ENCODE peak calls at places on chromosomes 12 and 14, in six cellular contexts. Y is heart right ventricle; U is mammary epithelial cell; N is H9; H is CD8-positive, alpha-beta T cell; J is fibroblast of lung. T is an unnamed sample.

GRCh38 chr12:131116437-131117117 is 162.9 kb downstream of the ADGRD1 start:
- DNase-seq in Y (no peak), U (no peak), N (peak; percentile 73), H (no peak), J (no peak), T (no peak)

GRCh38 chr14:66070542-66071319 is 415.4 kb upstream of the CCDC196 start:
- DNase-seq in Y (peak; percentile 30), U (peak; percentile 31), N (peak; percentile 83), H (peak; percentile 80), J (no peak), T (peak; percentile 15)

GRCh38 chr12:89225808-89226368 is 126.4 kb downstream of the DUSP6 start:
- DNase-seq in Y (no peak), U (peak; percentile 99), N (peak; percentile 65), H (no peak), J (peak; percentile 87), T (no peak)

GRCh38 chr12:15253990-15254389 is 32.8 kb upstream of the RERG start:
- DNase-seq in Y (no peak), U (no peak), N (no peak), H (no peak), J (no peak), T (no peak)

GRCh38 chr12:74415633-74416032 is 122.0 kb upstream of the ATXN7L3B start:
- DNase-seq in Y (no peak), U (peak; percentile 15), N (no peak), H (no peak), J (peak; percentile 14), T (peak; percentile 25)

GRCh38 chr12:104730761-104731160 is 227.3 kb downstream of the SLC41A2 start:
- DNase-seq in Y (no peak), U (no peak), N (no peak), H (no peak), J (no peak), T (no peak)

GRCh38 chr12:131171029-131171428 is 217.3 kb downstream of the ADGRD1 start:
- DNase-seq in Y (no peak), U (no peak), N (no peak), H (no peak), J (no peak), T (no peak)

GRCh38 chr12:22046968-22047390 is 961 bp downstream of the CMAS start:
- DNase-seq in Y (no peak), U (no peak), N (no peak), H (no peak), J (no peak), T (no peak)

GRCh38 chr12:117037296-117038022 is 61.8 kb downstream of the TESC start:
- DNase-seq in Y (no peak), U (no peak), N (no peak), H (no peak), J (no peak), T (no peak)

GRCh38 chr12:124881123-124881522 is 17.5 kb upstream of the SCARB1 start:
- DNase-seq in Y (no peak), U (no peak), N (no peak), H (no peak), J (no peak), T (no peak)

GRCh38 chr12:19489168-19489567 is 49.9 kb downstream of the AEBP2 start:
- DNase-seq in Y (no peak), U (no peak), N (no peak), H (no peak), J (no peak), T (no peak)

GRCh38 chr14:24368562-24369252 is 723 bp downstream of the NFATC4 start:
- DNase-seq in Y (peak; percentile 63), U (no peak), N (peak; percentile 80), H (peak; percentile 16), J (peak; percentile 75), T (no peak)

GRCh38 chr14:101409006-101409543 is 152.2 kb upstream of the DIO3 start:
- DNase-seq in Y (no peak), U (no peak), N (no peak), H (no peak), J (no peak), T (no peak)

GRCh38 chr14:77843155-77843554 is 43.2 kb downstream of the ADCK1 start:
- DNase-seq in Y (no peak), U (no peak), N (no peak), H (no peak), J (no peak), T (no peak)

GRCh38 chr14:69261761-69262331 is 1.9 kb downstream of the GALNT16 start:
- DNase-seq in Y (peak; percentile 54), U (no peak), N (peak; percentile 71), H (no peak), J (no peak), T (no peak)

GRCh38 chr12:57832966-57833365 is 13.6 kb downstream of the CTDSP2 start:
- DNase-seq in Y (no peak), U (no peak), N (no peak), H (no peak), J (peak; percentile 34), T (no peak)

GRCh38 chr12:52580496-52580895 is 6.9 kb upstream of the KRT74 start:
- DNase-seq in Y (no peak), U (no peak), N (no peak), H (no peak), J (no peak), T (no peak)

GRCh38 chr12:53051058-53051880 is 1.4 kb downstream of the TNS2 start:
- DNase-seq in Y (peak; percentile 73), U (no peak), N (no peak), H (no peak), J (peak; percentile 55), T (peak; percentile 72)

GRCh38 chr12:117671734-117672133 is 297.1 kb downstream of the KSR2 start:
- DNase-seq in Y (no peak), U (no peak), N (peak; percentile 91), H (no peak), J (peak; percentile 28), T (peak; percentile 8)

GRCh38 chr14:104826858-104827172 is 25.9 kb downstream of the ZBTB42 start:
- DNase-seq in Y (no peak), U (no peak), N (no peak), H (no peak), J (no peak), T (no peak)

GRCh38 chr12:123142948-123143752 is 7.7 kb downstream of the PITPNM2 start:
- DNase-seq in Y (no peak), U (no peak), N (peak; percentile 60), H (no peak), J (peak; percentile 49), T (no peak)

GRCh38 chr12:6167327-6168280 is 32.6 kb upstream of the CD9 start:
- DNase-seq in Y (no peak), U (peak; percentile 90), N (no peak), H (peak; percentile 56), J (peak; percentile 98), T (no peak)

GRCh38 chr12:109951136-109951535 is 45.0 kb downstream of the GIT2 start:
- DNase-seq in Y (no peak), U (peak; percentile 61), N (no peak), H (no peak), J (peak; percentile 96), T (no peak)
- H3K27ac ChIP-seq in Y (no peak overlapping the region), U (peak overlapping the region; percentile 59), N (no peak overlapping the region), H (no peak overlapping the region), J (peak overlapping the region; percentile 89), T (no peak overlapping the region)

DNA sequence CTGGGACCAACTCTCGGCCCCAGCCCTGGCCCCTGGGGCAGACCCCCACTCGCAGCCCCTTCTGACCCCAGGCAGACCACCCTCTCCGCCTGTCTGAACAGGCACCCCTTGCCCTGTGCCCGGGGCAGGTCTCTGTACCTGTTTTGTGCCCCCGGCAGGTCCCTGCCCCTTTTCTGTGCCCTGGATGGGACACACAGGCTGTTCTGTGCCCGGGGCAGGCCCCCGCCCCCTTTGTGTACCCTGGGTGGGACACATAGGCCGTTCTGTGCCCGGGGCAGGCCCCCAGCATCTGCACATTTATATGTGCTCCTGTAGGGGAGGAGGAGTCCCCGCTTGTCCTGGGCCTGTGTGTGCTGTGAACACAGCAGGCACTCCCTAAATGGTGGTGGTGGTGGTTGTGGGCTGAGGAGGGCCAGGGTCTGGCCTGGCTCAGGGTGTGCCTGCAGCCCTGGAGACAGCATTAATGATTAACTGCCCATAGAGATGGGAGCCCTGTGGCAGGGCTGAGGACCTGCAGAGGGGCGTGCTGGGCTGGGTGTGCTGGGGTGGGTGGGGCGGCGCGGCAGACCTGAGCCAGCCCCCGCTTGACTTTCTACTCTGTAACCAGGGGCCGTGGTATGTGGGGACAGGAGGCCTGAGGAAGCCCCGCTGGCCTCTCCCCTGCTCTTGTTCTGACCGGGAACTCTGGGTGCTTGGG is 3.7 kb downstream of the FBRSL1 start:
- DNase-seq in Y (no peak), U (no peak), N (no peak), H (no peak), J (no peak), T (no peak)
- H3K27ac ChIP-seq in Y (no peak overlapping the region), U (no peak overlapping the region), N (no peak overlapping the region), H (no peak overlapping the region), J (no peak overlapping the region), T (no peak overlapping the region)

DNA sequence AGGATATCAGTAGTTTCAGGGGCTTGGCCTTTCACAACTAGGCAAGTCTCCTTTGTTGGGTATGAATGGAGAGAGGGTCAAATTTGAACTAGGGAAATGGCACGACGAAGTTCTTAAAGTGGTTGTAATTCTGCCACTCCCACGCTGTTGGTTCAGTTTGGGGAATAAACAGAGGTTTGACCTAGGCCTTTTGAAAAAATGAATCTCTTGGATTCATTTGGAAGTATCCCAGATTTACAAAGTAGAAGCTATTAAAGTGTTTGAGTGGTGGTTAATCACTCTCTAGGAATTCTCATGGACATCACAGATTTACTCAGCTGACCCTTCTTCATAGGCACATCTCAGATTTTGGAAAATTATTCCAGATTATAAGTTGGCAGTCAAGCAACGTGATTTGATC is 14.8 kb downstream of the BATF start:
- DNase-seq in Y (no peak), U (no peak), N (no peak), H (no peak), J (no peak), T (no peak)
- H3K27ac ChIP-seq in Y (no peak overlapping the region), U (no peak overlapping the region), N (no peak overlapping the region), H (no peak overlapping the region), J (no peak overlapping the region), T (no peak overlapping the region)

DNA sequence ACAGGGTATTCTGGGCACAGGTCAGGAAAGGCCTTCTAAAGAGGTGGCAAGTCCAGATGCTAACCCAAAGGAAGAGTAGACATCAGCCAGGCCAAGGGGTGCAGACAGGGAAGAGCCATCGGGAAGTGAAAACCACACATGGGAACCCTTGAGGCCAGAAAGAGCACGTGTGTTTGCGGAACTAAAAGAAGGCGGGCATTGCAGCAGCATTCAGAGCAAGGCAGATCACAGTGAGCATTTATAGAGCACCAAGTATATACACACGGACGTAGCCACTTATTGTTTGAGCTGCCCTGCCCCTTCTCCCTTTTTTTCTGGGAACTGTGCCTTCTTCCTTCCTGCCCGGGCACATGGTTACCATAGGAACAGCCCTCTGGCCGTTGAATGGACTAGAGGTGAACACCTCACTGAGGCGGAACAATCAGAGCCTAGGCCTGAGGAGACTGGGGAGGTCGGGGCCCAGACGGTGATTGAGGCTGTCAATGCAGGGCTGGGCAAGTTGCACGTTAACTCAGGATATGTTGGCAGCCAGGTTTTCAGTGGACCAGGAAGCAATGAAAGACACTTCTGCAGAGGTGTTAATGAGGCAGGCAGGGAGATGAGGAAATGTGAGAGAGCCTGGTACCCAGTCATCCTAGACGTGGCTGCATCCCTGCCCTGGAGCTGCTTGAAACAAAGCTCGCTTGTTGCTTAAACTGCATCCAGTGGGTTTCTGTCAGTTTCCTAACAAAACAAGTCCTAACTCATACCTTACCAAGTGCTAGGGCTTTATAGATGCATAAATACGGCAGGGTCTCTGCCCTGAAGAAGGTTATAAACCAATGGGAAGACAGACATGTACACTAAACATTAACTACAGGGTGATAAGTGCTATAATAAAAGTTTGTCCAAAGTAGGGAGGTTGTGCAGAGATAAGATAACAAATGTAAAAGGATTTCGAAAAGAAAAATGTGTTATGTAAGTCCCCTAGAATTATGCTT is 34.2 kb downstream of the MOAP1 start:
- DNase-seq in Y (no peak), U (peak; percentile 83), N (no peak), H (no peak), J (no peak), T (no peak)
- H3K27ac ChIP-seq in Y (no peak overlapping the region), U (peak overlapping the region; percentile 61), N (no peak overlapping the region), H (no peak overlapping the region), J (no peak overlapping the region), T (no peak overlapping the region)

T was measured in caudate nucleus.